ENCODE peak calls at places on chromosomes 11 and 22, in four cellular contexts. N is colonic mucosa; I is heart left ventricle; C is CD8-positive, alpha-beta T cell. Q is an unnamed sample.

GRCh38 chr11:32416301-32416700 is 19.0 kb downstream of the WT1 start:
- DNase-seq in N (no peak), C (no peak), I (no peak), Q (no peak)

GRCh38 chr11:848988-849824 is 6.6 kb downstream of the TSPAN4 start:
- DNase-seq in N (no peak), I (no peak), C (no peak), Q (no peak)

GRCh38 chr11:57903441-57904123 is 120.1 kb upstream of the OR9Q1 start:
- DNase-seq in C (peak), N (peak), I (no peak), Q (no peak)

GRCh38 chr11:12449961-12450715 is 72.8 kb downstream of the PARVA start:
- DNase-seq in I (no peak), N (no peak), C (no peak), Q (peak)

GRCh38 chr11:36699271-36699670 is 101.2 kb upstream of the RAG2 start:
- DNase-seq in I (no peak), N (no peak), C (no peak), Q (no peak)

GRCh38 chr11:3058753-3059664 is 1.8 kb upstream of the CARS1 start:
- DNase-seq in I (peak), N (no peak), C (no peak), Q (peak)

GRCh38 chr22:20615021-20615420 is 107.6 kb downstream of the MED15 start:
- DNase-seq in N (no peak), C (no peak), I (no peak), Q (peak)

GRCh38 chr11:113189909-113190667 is 124.3 kb upstream of the TTC12 start:
- DNase-seq in N (no peak), I (peak), C (no peak), Q (no peak)

GRCh38 chr11:113204280-113204679 is 110.1 kb upstream of the TTC12 start:
- DNase-seq in C (no peak), N (no peak), I (no peak), Q (no peak)

GRCh38 chr11:126992065-126992803 is 8.3 kb downstream of the KIRREL3 start:
- DNase-seq in N (no peak), C (no peak), I (no peak), Q (peak)

GRCh38 chr11:64058494-64058893 is 22.8 kb downstream of the FLRT1 start:
- DNase-seq in I (peak), C (no peak), N (no peak), Q (no peak)

GRCh38 chr11:63670738-63671321 is 346 bp downstream of the ATL3 start:
- DNase-seq in I (peak), C (no peak), N (peak), Q (no peak)

GRCh38 chr11:60938500-60938899 is 13.5 kb downstream of the SLC15A3 start:
- DNase-seq in N (no peak), C (no peak), I (no peak), Q (no peak)

GRCh38 chr11:65315866-65316233 is 1.2 kb downstream of the CDC42EP2 start:
- DNase-seq in I (no peak), N (no peak), C (no peak), Q (no peak)

GRCh38 chr22:31442768-31443489 is 43.5 kb downstream of the DRG1 start:
- DNase-seq in N (no peak), C (no peak), I (no peak), Q (peak)
- H3K4me3 ChIP-seq in N (no peak), C (no peak), I (no peak), Q (no peak)

DNA sequence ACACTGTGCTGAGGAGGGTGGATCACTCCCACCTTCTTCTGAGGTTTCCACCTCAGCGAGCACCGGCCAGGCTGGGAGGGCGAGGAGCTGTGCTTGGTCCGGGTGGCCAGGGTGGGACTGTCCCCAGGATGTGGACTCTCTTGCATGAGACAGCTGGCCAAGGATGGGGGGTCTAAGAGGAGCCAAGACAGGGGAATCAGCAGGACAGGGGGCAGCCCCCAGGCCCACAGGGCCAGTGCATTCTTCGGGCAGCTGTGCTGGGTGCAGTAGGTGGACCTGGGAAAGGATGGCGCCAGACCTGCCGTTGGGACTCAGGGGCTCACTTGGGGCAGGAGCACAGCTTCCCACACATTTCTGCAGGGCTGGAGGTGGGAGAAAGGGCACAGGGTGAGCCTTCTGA is 9.5 kb downstream of the APOBEC3A start:
- DNase-seq in I (no peak), N (no peak), C (no peak), Q (no peak)
- H3K4me3 ChIP-seq in I (no peak), N (no peak), C (no peak), Q (no peak)

GRCh38 chr22:44181912-44182590 is 1.3 kb downstream of the PARVG start:
- DNase-seq in I (no peak), C (no peak), N (no peak), Q (no peak)
- H3K4me3 ChIP-seq in I (peak), C (peak), N (peak), Q (no peak)

GRCh38 chr22:25027052-25027525 is 74.6 kb downstream of the KIAA1671 start:
- DNase-seq in I (no peak), C (no peak), N (peak), Q (no peak)
- H3K4me3 ChIP-seq in I (no peak), C (no peak), N (no peak), Q (no peak)